ENCODE peak calls at places on chromosomes 13 and 19, in eight cellular contexts. One of them, this sample, is unnamed.

GRCh38 chr13:91052873-91053272 is 294.6 kb upstream of the MIR17HG start:
- DNase-seq in tibial artery: no peak
- DNase-seq in endothelial cell of umbilical vein: no peak
- DNase-seq in CD4-positive, alpha-beta T cell: no peak
- DNase-seq in brain microvascular endothelial cell: no peak
- DNase-seq in tibial nerve: no peak
- DNase-seq in uterus: no peak
- DNase-seq in Peyer's patch: no peak
- DNase-seq in this sample: no peak

GRCh38 chr19:51809787-51810186 is 14.8 kb downstream of the FPR3 start:
- DNase-seq in tibial nerve: peak; percentile 48
- DNase-seq in Peyer's patch: no peak
- DNase-seq in brain microvascular endothelial cell: no peak
- DNase-seq in CD4-positive, alpha-beta T cell: no peak
- DNase-seq in endothelial cell of umbilical vein: no peak
- DNase-seq in tibial artery: no peak
- DNase-seq in uterus: no peak
- DNase-seq in this sample: no peak

GRCh38 chr19:13909430-13909829 is 3.4 kb downstream of the CC2D1A start:
- DNase-seq in brain microvascular endothelial cell: no peak
- DNase-seq in Peyer's patch: no peak
- DNase-seq in endothelial cell of umbilical vein: no peak
- DNase-seq in tibial artery: no peak
- DNase-seq in CD4-positive, alpha-beta T cell: no peak
- DNase-seq in tibial nerve: no peak
- DNase-seq in uterus: no peak
- DNase-seq in this sample: no peak

GRCh38 chr13:55566334-55566733 is 1574.4 kb upstream of the PRR20A start:
- DNase-seq in CD4-positive, alpha-beta T cell: no peak
- DNase-seq in uterus: no peak
- DNase-seq in tibial artery: no peak
- DNase-seq in brain microvascular endothelial cell: no peak
- DNase-seq in endothelial cell of umbilical vein: no peak
- DNase-seq in tibial nerve: no peak
- DNase-seq in Peyer's patch: no peak
- DNase-seq in this sample: no peak

GRCh38 chr13:41645313-41645712 is 188.0 kb downstream of the RGCC start:
- DNase-seq in Peyer's patch: no peak
- DNase-seq in CD4-positive, alpha-beta T cell: no peak
- DNase-seq in uterus: peak; percentile 60
- DNase-seq in tibial artery: peak; percentile 82
- DNase-seq in endothelial cell of umbilical vein: peak; percentile 97
- DNase-seq in brain microvascular endothelial cell: peak; percentile 88
- DNase-seq in tibial nerve: peak; percentile 66
- DNase-seq in this sample: no peak

GRCh38 chr13:61709258-61709657 is 293.6 kb upstream of the PCDH20 start:
- DNase-seq in uterus: no peak
- DNase-seq in tibial artery: no peak
- DNase-seq in tibial nerve: no peak
- DNase-seq in Peyer's patch: no peak
- DNase-seq in endothelial cell of umbilical vein: no peak
- DNase-seq in brain microvascular endothelial cell: no peak
- DNase-seq in CD4-positive, alpha-beta T cell: no peak
- DNase-seq in this sample: no peak

GRCh38 chr13:24670927-24671326 is 9.3 kb upstream of the ATP12A start:
- DNase-seq in CD4-positive, alpha-beta T cell: no peak
- DNase-seq in brain microvascular endothelial cell: peak; percentile 9
- DNase-seq in tibial artery: no peak
- DNase-seq in endothelial cell of umbilical vein: no peak
- DNase-seq in uterus: no peak
- DNase-seq in tibial nerve: no peak
- DNase-seq in Peyer's patch: no peak
- DNase-seq in this sample: no peak

GRCh38 chr19:18436651-18437478 is 1.1 kb downstream of the ISYNA1 start:
- DNase-seq in uterus: peak; percentile 84
- DNase-seq in Peyer's patch: peak; percentile 92
- DNase-seq in endothelial cell of umbilical vein: peak; percentile 86
- DNase-seq in CD4-positive, alpha-beta T cell: peak; percentile 66
- DNase-seq in tibial nerve: peak; percentile 60
- DNase-seq in tibial artery: peak; percentile 90
- DNase-seq in brain microvascular endothelial cell: peak; percentile 72
- DNase-seq in this sample: no peak

GRCh38 chr13:23922005-23922932 is 25.0 kb upstream of the C1QTNF9B start:
- DNase-seq in endothelial cell of umbilical vein: peak; percentile 53
- DNase-seq in CD4-positive, alpha-beta T cell: no peak
- DNase-seq in uterus: no peak
- DNase-seq in tibial nerve: no peak
- DNase-seq in brain microvascular endothelial cell: no peak
- DNase-seq in tibial artery: no peak
- DNase-seq in Peyer's patch: no peak
- DNase-seq in this sample: no peak

GRCh38 chr19:45069056-45069455 is 7.2 kb downstream of the ZNF296 start:
- DNase-seq in endothelial cell of umbilical vein: no peak
- DNase-seq in brain microvascular endothelial cell: no peak
- DNase-seq in Peyer's patch: no peak
- DNase-seq in tibial nerve: no peak
- DNase-seq in CD4-positive, alpha-beta T cell: no peak
- DNase-seq in uterus: no peak
- DNase-seq in tibial artery: no peak
- DNase-seq in this sample: no peak

GRCh38 chr13:40440990-40441820 is 225.2 kb downstream of the FOXO1 start:
- DNase-seq in brain microvascular endothelial cell: no peak
- DNase-seq in tibial artery: peak; percentile 92
- DNase-seq in endothelial cell of umbilical vein: peak; percentile 93
- DNase-seq in tibial nerve: peak; percentile 86
- DNase-seq in uterus: peak; percentile 78
- DNase-seq in CD4-positive, alpha-beta T cell: no peak
- DNase-seq in Peyer's patch: no peak
- DNase-seq in this sample: peak; percentile 82

GRCh38 chr13:33617055-33617454 is 200.9 kb upstream of the RFC3 start:
- DNase-seq in CD4-positive, alpha-beta T cell: no peak
- DNase-seq in endothelial cell of umbilical vein: no peak
- DNase-seq in Peyer's patch: no peak
- DNase-seq in tibial nerve: no peak
- DNase-seq in tibial artery: no peak
- DNase-seq in uterus: no peak
- DNase-seq in brain microvascular endothelial cell: no peak
- DNase-seq in this sample: no peak

GRCh38 chr19:12095111-12095790 is 30.7 kb downstream of the ZNF844 start:
- DNase-seq in CD4-positive, alpha-beta T cell: no peak
- DNase-seq in tibial nerve: no peak
- DNase-seq in uterus: no peak
- DNase-seq in endothelial cell of umbilical vein: no peak
- DNase-seq in tibial artery: no peak
- DNase-seq in Peyer's patch: no peak
- DNase-seq in brain microvascular endothelial cell: no peak
- DNase-seq in this sample: no peak

GRCh38 chr13:59906413-59907027 is 257.2 kb downstream of the DIAPH3 start:
- DNase-seq in Peyer's patch: no peak
- DNase-seq in tibial nerve: no peak
- DNase-seq in tibial artery: no peak
- DNase-seq in brain microvascular endothelial cell: peak; percentile 37
- DNase-seq in endothelial cell of umbilical vein: peak; percentile 47
- DNase-seq in uterus: no peak
- DNase-seq in CD4-positive, alpha-beta T cell: no peak
- DNase-seq in this sample: no peak

GRCh38 chr13:83007226-83007625 is 875.0 kb downstream of the SLITRK1 start:
- DNase-seq in tibial nerve: no peak
- DNase-seq in endothelial cell of umbilical vein: no peak
- DNase-seq in tibial artery: no peak
- DNase-seq in uterus: no peak
- DNase-seq in CD4-positive, alpha-beta T cell: no peak
- DNase-seq in brain microvascular endothelial cell: no peak
- DNase-seq in Peyer's patch: no peak
- DNase-seq in this sample: no peak

GRCh38 chr19:41114132-41114531 is at the start of gene CYP2F1:
- DNase-seq in uterus: no peak
- DNase-seq in endothelial cell of umbilical vein: no peak
- DNase-seq in Peyer's patch: no peak
- DNase-seq in tibial artery: peak; percentile 15
- DNase-seq in tibial nerve: no peak
- DNase-seq in brain microvascular endothelial cell: no peak
- DNase-seq in CD4-positive, alpha-beta T cell: no peak
- DNase-seq in this sample: no peak

GRCh38 chr19:38710416-38710702 is 33.9 kb downstream of the CAPN12 start:
- DNase-seq in CD4-positive, alpha-beta T cell: no peak
- DNase-seq in Peyer's patch: no peak
- DNase-seq in uterus: no peak
- DNase-seq in tibial artery: no peak
- DNase-seq in brain microvascular endothelial cell: no peak
- DNase-seq in endothelial cell of umbilical vein: no peak
- DNase-seq in tibial nerve: no peak
- DNase-seq in this sample: no peak
- H3K27ac ChIP-seq in CD4-positive, alpha-beta T cell: no peak overlapping the region
- H3K27ac ChIP-seq in Peyer's patch: no peak overlapping the region
- H3K27ac ChIP-seq in uterus: peak overlapping the region; percentile 78
- H3K27ac ChIP-seq in tibial artery: peak overlapping the region; percentile 91
- H3K27ac ChIP-seq in brain microvascular endothelial cell: no peak overlapping the region
- H3K27ac ChIP-seq in endothelial cell of umbilical vein: no peak overlapping the region
- H3K27ac ChIP-seq in tibial nerve: peak overlapping the region; percentile 81
- H3K27ac ChIP-seq in this sample: peak overlapping the region; percentile 99

GRCh38 chr19:20414133-20414532 is 151.4 kb downstream of the ZNF737 start:
- DNase-seq in tibial artery: no peak
- DNase-seq in uterus: no peak
- DNase-seq in CD4-positive, alpha-beta T cell: no peak
- DNase-seq in endothelial cell of umbilical vein: no peak
- DNase-seq in Peyer's patch: no peak
- DNase-seq in brain microvascular endothelial cell: no peak
- DNase-seq in tibial nerve: no peak
- DNase-seq in this sample: no peak

GRCh38 chr19:20413705-20414104 is 151.9 kb downstream of the ZNF737 start:
- DNase-seq in brain microvascular endothelial cell: no peak
- DNase-seq in tibial artery: no peak
- DNase-seq in CD4-positive, alpha-beta T cell: no peak
- DNase-seq in uterus: no peak
- DNase-seq in Peyer's patch: no peak
- DNase-seq in endothelial cell of umbilical vein: no peak
- DNase-seq in tibial nerve: no peak
- DNase-seq in this sample: no peak
- TF ChIP-seq CTCF in brain microvascular endothelial cell: no peak
- TF ChIP-seq CTCF in tibial artery: no peak
- TF ChIP-seq CTCF in CD4-positive, alpha-beta T cell: no peak
- TF ChIP-seq CTCF in uterus: no peak
- TF ChIP-seq CTCF in Peyer's patch: no peak
- TF ChIP-seq CTCF in endothelial cell of umbilical vein: no peak
- TF ChIP-seq CTCF in tibial nerve: no peak
- TF ChIP-seq CTCF in this sample: no peak

GRCh38 chr19:38538793-38539528 is 78.8 kb downstream of the MAP4K1 start:
- DNase-seq in tibial nerve: no peak
- DNase-seq in CD4-positive, alpha-beta T cell: no peak
- DNase-seq in uterus: no peak
- DNase-seq in brain microvascular endothelial cell: no peak
- DNase-seq in endothelial cell of umbilical vein: no peak
- DNase-seq in tibial artery: no peak
- DNase-seq in Peyer's patch: no peak
- DNase-seq in this sample: no peak

GRCh38 chr19:38539751-38540150 is 78.0 kb downstream of the MAP4K1 start:
- DNase-seq in CD4-positive, alpha-beta T cell: no peak
- DNase-seq in tibial nerve: no peak
- DNase-seq in uterus: no peak
- DNase-seq in endothelial cell of umbilical vein: no peak
- DNase-seq in Peyer's patch: no peak
- DNase-seq in brain microvascular endothelial cell: no peak
- DNase-seq in tibial artery: no peak
- DNase-seq in this sample: no peak

GRCh38 chr19:38538386-38538785 is 79.4 kb downstream of the MAP4K1 start:
- DNase-seq in endothelial cell of umbilical vein: no peak
- DNase-seq in tibial nerve: no peak
- DNase-seq in tibial artery: no peak
- DNase-seq in CD4-positive, alpha-beta T cell: no peak
- DNase-seq in brain microvascular endothelial cell: no peak
- DNase-seq in Peyer's patch: no peak
- DNase-seq in uterus: no peak
- DNase-seq in this sample: no peak

GRCh38 chr19:38535212-38535611 is 82.5 kb downstream of the MAP4K1 start:
- DNase-seq in Peyer's patch: no peak
- DNase-seq in tibial nerve: no peak
- DNase-seq in tibial artery: no peak
- DNase-seq in CD4-positive, alpha-beta T cell: no peak
- DNase-seq in endothelial cell of umbilical vein: no peak
- DNase-seq in brain microvascular endothelial cell: no peak
- DNase-seq in uterus: no peak
- DNase-seq in this sample: no peak

GRCh38 chr19:38537071-38537847 is 80.5 kb downstream of the MAP4K1 start:
- DNase-seq in tibial nerve: no peak
- DNase-seq in Peyer's patch: no peak
- DNase-seq in tibial artery: no peak
- DNase-seq in brain microvascular endothelial cell: no peak
- DNase-seq in endothelial cell of umbilical vein: no peak
- DNase-seq in uterus: no peak
- DNase-seq in CD4-positive, alpha-beta T cell: no peak
- DNase-seq in this sample: no peak
- H3K27ac ChIP-seq in tibial nerve: no peak overlapping the region
- H3K27ac ChIP-seq in Peyer's patch: peak overlapping the region; percentile 52
- H3K27ac ChIP-seq in tibial artery: no peak overlapping the region
- H3K27ac ChIP-seq in brain microvascular endothelial cell: no peak overlapping the region
- H3K27ac ChIP-seq in endothelial cell of umbilical vein: no peak overlapping the region
- H3K27ac ChIP-seq in uterus: no peak overlapping the region
- H3K27ac ChIP-seq in CD4-positive, alpha-beta T cell: no peak overlapping the region
- H3K27ac ChIP-seq in this sample: peak overlapping the region; percentile 7

GRCh38 chr19:38360351-38360750 is 14.0 kb upstream of the PSMD8 start:
- DNase-seq in uterus: no peak
- DNase-seq in brain microvascular endothelial cell: no peak
- DNase-seq in tibial nerve: no peak
- DNase-seq in endothelial cell of umbilical vein: no peak
- DNase-seq in tibial artery: no peak
- DNase-seq in CD4-positive, alpha-beta T cell: no peak
- DNase-seq in Peyer's patch: no peak
- DNase-seq in this sample: no peak

GRCh38 chr19:38355728-38356725 is 18.3 kb upstream of the PSMD8 start:
- DNase-seq in uterus: no peak
- DNase-seq in Peyer's patch: no peak
- DNase-seq in endothelial cell of umbilical vein: no peak
- DNase-seq in tibial nerve: no peak
- DNase-seq in brain microvascular endothelial cell: no peak
- DNase-seq in tibial artery: no peak
- DNase-seq in CD4-positive, alpha-beta T cell: no peak
- DNase-seq in this sample: no peak

GRCh38 chr19:38359242-38360021 is 14.9 kb upstream of the PSMD8 start:
- DNase-seq in CD4-positive, alpha-beta T cell: no peak
- DNase-seq in uterus: no peak
- DNase-seq in brain microvascular endothelial cell: no peak
- DNase-seq in Peyer's patch: no peak
- DNase-seq in tibial nerve: no peak
- DNase-seq in endothelial cell of umbilical vein: no peak
- DNase-seq in tibial artery: no peak
- DNase-seq in this sample: no peak

GRCh38 chr19:38360839-38361631 is 13.3 kb upstream of the PSMD8 start:
- DNase-seq in brain microvascular endothelial cell: no peak
- DNase-seq in CD4-positive, alpha-beta T cell: no peak
- DNase-seq in Peyer's patch: no peak
- DNase-seq in uterus: no peak
- DNase-seq in tibial artery: no peak
- DNase-seq in tibial nerve: no peak
- DNase-seq in endothelial cell of umbilical vein: no peak
- DNase-seq in this sample: no peak

DNA sequence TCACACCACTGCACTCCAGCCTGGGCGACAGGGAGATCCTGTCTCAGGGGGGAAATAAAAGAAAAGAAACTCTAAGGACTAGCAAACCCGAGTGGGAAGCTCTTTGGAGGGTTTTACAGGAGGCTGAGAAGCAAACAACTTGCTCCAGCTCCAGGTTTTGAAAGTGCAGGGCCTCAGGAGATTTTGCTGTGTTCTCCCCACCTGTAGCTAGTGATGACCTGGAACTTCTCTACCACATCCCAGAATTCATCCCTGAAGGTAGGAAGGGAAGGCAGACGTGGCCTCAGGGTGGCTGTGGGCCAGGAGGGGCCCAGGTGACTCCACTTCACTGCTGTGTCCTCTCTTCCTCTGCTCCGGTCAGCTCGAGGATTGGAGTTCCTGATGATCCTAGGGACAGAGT is 16.3 kb upstream of the PSMD8 start:
- DNase-seq in brain microvascular endothelial cell: no peak
- DNase-seq in uterus: no peak
- DNase-seq in tibial nerve: no peak
- DNase-seq in tibial artery: no peak
- DNase-seq in CD4-positive, alpha-beta T cell: no peak
- DNase-seq in Peyer's patch: no peak
- DNase-seq in endothelial cell of umbilical vein: no peak
- DNase-seq in this sample: no peak
- TF ChIP-seq CTCF in brain microvascular endothelial cell: no peak
- TF ChIP-seq CTCF in uterus: no peak
- TF ChIP-seq CTCF in tibial nerve: no peak
- TF ChIP-seq CTCF in tibial artery: no peak
- TF ChIP-seq CTCF in CD4-positive, alpha-beta T cell: no peak
- TF ChIP-seq CTCF in Peyer's patch: no peak
- TF ChIP-seq CTCF in endothelial cell of umbilical vein: no peak
- TF ChIP-seq CTCF in this sample: no peak